ENCODE peak calls at places on chromosomes 2 and 18, in ten cellular contexts. One of them, this sample, is unnamed.

GRCh38 chr2:111072220-111072871 is 48.4 kb upstream of the BCL2L11 start:
- DNase-seq in IMR-90: peak
- DNase-seq in ACHN: peak
- DNase-seq in activated CD4-positive, CD25-positive, alpha-beta regulatory T cell: no peak
- DNase-seq in NCI-H774: peak
- DNase-seq in sciatic nerve: no peak
- DNase-seq in Kasumi-1: no peak
- DNase-seq in substantia nigra: no peak
- DNase-seq in CD8-positive, alpha-beta T cell: no peak
- DNase-seq in cardiac muscle cell: peak
- DNase-seq in this sample: no peak

GRCh38 chr2:204072443-204073324 is 136.1 kb downstream of the ICOS start:
- DNase-seq in IMR-90: no peak
- DNase-seq in ACHN: peak
- DNase-seq in activated CD4-positive, CD25-positive, alpha-beta regulatory T cell: peak
- DNase-seq in NCI-H774: no peak
- DNase-seq in sciatic nerve: no peak
- DNase-seq in Kasumi-1: no peak
- DNase-seq in substantia nigra: no peak
- DNase-seq in CD8-positive, alpha-beta T cell: peak
- DNase-seq in cardiac muscle cell: peak
- DNase-seq in this sample: no peak

GRCh38 chr2:8994386-8994785 is 9.1 kb downstream of the MBOAT2 start:
- DNase-seq in IMR-90: no peak
- DNase-seq in ACHN: no peak
- DNase-seq in activated CD4-positive, CD25-positive, alpha-beta regulatory T cell: no peak
- DNase-seq in NCI-H774: no peak
- DNase-seq in sciatic nerve: no peak
- DNase-seq in Kasumi-1: no peak
- DNase-seq in substantia nigra: no peak
- DNase-seq in CD8-positive, alpha-beta T cell: no peak
- DNase-seq in cardiac muscle cell: no peak
- DNase-seq in this sample: no peak

GRCh38 chr18:62771494-62771893 is 56.2 kb downstream of the PHLPP1 start:
- DNase-seq in IMR-90: no peak
- DNase-seq in ACHN: no peak
- DNase-seq in activated CD4-positive, CD25-positive, alpha-beta regulatory T cell: no peak
- DNase-seq in NCI-H774: no peak
- DNase-seq in sciatic nerve: no peak
- DNase-seq in Kasumi-1: no peak
- DNase-seq in substantia nigra: no peak
- DNase-seq in CD8-positive, alpha-beta T cell: no peak
- DNase-seq in cardiac muscle cell: no peak
- DNase-seq in this sample: no peak

GRCh38 chr18:22473366-22473765 is 55.7 kb upstream of the CTAGE1 start:
- DNase-seq in IMR-90: no peak
- DNase-seq in ACHN: no peak
- DNase-seq in activated CD4-positive, CD25-positive, alpha-beta regulatory T cell: no peak
- DNase-seq in NCI-H774: no peak
- DNase-seq in sciatic nerve: no peak
- DNase-seq in Kasumi-1: no peak
- DNase-seq in substantia nigra: no peak
- DNase-seq in CD8-positive, alpha-beta T cell: no peak
- DNase-seq in cardiac muscle cell: no peak
- DNase-seq in this sample: no peak

GRCh38 chr18:37612519-37612918 is 46.9 kb upstream of the CELF4 start:
- DNase-seq in IMR-90: no peak
- DNase-seq in ACHN: no peak
- DNase-seq in activated CD4-positive, CD25-positive, alpha-beta regulatory T cell: no peak
- DNase-seq in NCI-H774: no peak
- DNase-seq in sciatic nerve: no peak
- DNase-seq in Kasumi-1: no peak
- DNase-seq in substantia nigra: no peak
- DNase-seq in CD8-positive, alpha-beta T cell: no peak
- DNase-seq in cardiac muscle cell: peak
- DNase-seq in this sample: no peak

GRCh38 chr18:78771496-78772368 is 207.9 kb upstream of the SALL3 start:
- DNase-seq in IMR-90: no peak
- DNase-seq in ACHN: no peak
- DNase-seq in activated CD4-positive, CD25-positive, alpha-beta regulatory T cell: no peak
- DNase-seq in NCI-H774: no peak
- DNase-seq in sciatic nerve: no peak
- DNase-seq in Kasumi-1: no peak
- DNase-seq in substantia nigra: no peak
- DNase-seq in CD8-positive, alpha-beta T cell: no peak
- DNase-seq in cardiac muscle cell: no peak
- DNase-seq in this sample: no peak

GRCh38 chr2:70977605-70978205 is 725 bp upstream of the ANKRD53 start:
- DNase-seq in IMR-90: peak
- DNase-seq in ACHN: peak
- DNase-seq in activated CD4-positive, CD25-positive, alpha-beta regulatory T cell: no peak
- DNase-seq in NCI-H774: peak
- DNase-seq in sciatic nerve: no peak
- DNase-seq in Kasumi-1: no peak
- DNase-seq in substantia nigra: no peak
- DNase-seq in CD8-positive, alpha-beta T cell: no peak
- DNase-seq in cardiac muscle cell: peak
- DNase-seq in this sample: peak

GRCh38 chr2:84451579-84451978 is 7.5 kb downstream of the SUCLG1 start:
- DNase-seq in IMR-90: no peak
- DNase-seq in ACHN: no peak
- DNase-seq in activated CD4-positive, CD25-positive, alpha-beta regulatory T cell: no peak
- DNase-seq in NCI-H774: no peak
- DNase-seq in sciatic nerve: no peak
- DNase-seq in Kasumi-1: no peak
- DNase-seq in substantia nigra: no peak
- DNase-seq in CD8-positive, alpha-beta T cell: no peak
- DNase-seq in cardiac muscle cell: no peak
- DNase-seq in this sample: no peak

GRCh38 chr2:128312411-128312810 is 6.3 kb downstream of the HS6ST1 start:
- DNase-seq in IMR-90: no peak
- DNase-seq in ACHN: no peak
- DNase-seq in activated CD4-positive, CD25-positive, alpha-beta regulatory T cell: no peak
- DNase-seq in NCI-H774: no peak
- DNase-seq in sciatic nerve: no peak
- DNase-seq in Kasumi-1: no peak
- DNase-seq in substantia nigra: no peak
- DNase-seq in CD8-positive, alpha-beta T cell: no peak
- DNase-seq in cardiac muscle cell: no peak
- DNase-seq in this sample: no peak

GRCh38 chr2:221527759-221528444 is 44.2 kb downstream of the EPHA4 start:
- DNase-seq in IMR-90: peak
- DNase-seq in ACHN: no peak
- DNase-seq in activated CD4-positive, CD25-positive, alpha-beta regulatory T cell: peak
- DNase-seq in NCI-H774: no peak
- DNase-seq in sciatic nerve: no peak
- DNase-seq in Kasumi-1: no peak
- DNase-seq in substantia nigra: no peak
- DNase-seq in CD8-positive, alpha-beta T cell: no peak
- DNase-seq in cardiac muscle cell: peak
- DNase-seq in this sample: no peak

GRCh38 chr2:29931818-29932217 is 10.4 kb upstream of the ALK start:
- DNase-seq in IMR-90: no peak
- DNase-seq in ACHN: no peak
- DNase-seq in activated CD4-positive, CD25-positive, alpha-beta regulatory T cell: no peak
- DNase-seq in NCI-H774: no peak
- DNase-seq in sciatic nerve: no peak
- DNase-seq in Kasumi-1: no peak
- DNase-seq in substantia nigra: no peak
- DNase-seq in CD8-positive, alpha-beta T cell: no peak
- DNase-seq in cardiac muscle cell: no peak
- DNase-seq in this sample: no peak

GRCh38 chr2:58796239-58796638 is 555.1 kb upstream of the FANCL start:
- DNase-seq in IMR-90: no peak
- DNase-seq in ACHN: no peak
- DNase-seq in activated CD4-positive, CD25-positive, alpha-beta regulatory T cell: no peak
- DNase-seq in NCI-H774: no peak
- DNase-seq in sciatic nerve: no peak
- DNase-seq in Kasumi-1: no peak
- DNase-seq in substantia nigra: no peak
- DNase-seq in CD8-positive, alpha-beta T cell: no peak
- DNase-seq in cardiac muscle cell: no peak
- DNase-seq in this sample: no peak

GRCh38 chr2:30930716-30931115 is 123.5 kb upstream of the CAPN13 start:
- DNase-seq in IMR-90: no peak
- DNase-seq in ACHN: no peak
- DNase-seq in activated CD4-positive, CD25-positive, alpha-beta regulatory T cell: no peak
- DNase-seq in NCI-H774: no peak
- DNase-seq in sciatic nerve: no peak
- DNase-seq in Kasumi-1: no peak
- DNase-seq in substantia nigra: no peak
- DNase-seq in CD8-positive, alpha-beta T cell: no peak
- DNase-seq in cardiac muscle cell: no peak
- DNase-seq in this sample: no peak

GRCh38 chr18:73043231-73044000 is 175.6 kb upstream of the NETO1 start:
- DNase-seq in IMR-90: no peak
- DNase-seq in ACHN: no peak
- DNase-seq in activated CD4-positive, CD25-positive, alpha-beta regulatory T cell: no peak
- DNase-seq in NCI-H774: peak
- DNase-seq in sciatic nerve: no peak
- DNase-seq in Kasumi-1: no peak
- DNase-seq in substantia nigra: no peak
- DNase-seq in CD8-positive, alpha-beta T cell: no peak
- DNase-seq in cardiac muscle cell: no peak
- DNase-seq in this sample: no peak

GRCh38 chr2:18516112-18516511 is 44.3 kb downstream of the RDH14 start:
- DNase-seq in IMR-90: peak
- DNase-seq in ACHN: no peak
- DNase-seq in activated CD4-positive, CD25-positive, alpha-beta regulatory T cell: no peak
- DNase-seq in NCI-H774: no peak
- DNase-seq in sciatic nerve: no peak
- DNase-seq in Kasumi-1: no peak
- DNase-seq in substantia nigra: no peak
- DNase-seq in CD8-positive, alpha-beta T cell: no peak
- DNase-seq in cardiac muscle cell: peak
- DNase-seq in this sample: no peak

GRCh38 chr2:146004470-146004869 is 1484.6 kb upstream of the ZEB2 start:
- DNase-seq in IMR-90: peak
- DNase-seq in ACHN: no peak
- DNase-seq in activated CD4-positive, CD25-positive, alpha-beta regulatory T cell: no peak
- DNase-seq in NCI-H774: no peak
- DNase-seq in sciatic nerve: no peak
- DNase-seq in Kasumi-1: no peak
- DNase-seq in substantia nigra: no peak
- DNase-seq in CD8-positive, alpha-beta T cell: no peak
- DNase-seq in cardiac muscle cell: peak
- DNase-seq in this sample: no peak

GRCh38 chr2:121330921-121331320 is 45.9 kb upstream of the TFCP2L1 start:
- DNase-seq in IMR-90: no peak
- DNase-seq in ACHN: no peak
- DNase-seq in activated CD4-positive, CD25-positive, alpha-beta regulatory T cell: no peak
- DNase-seq in NCI-H774: no peak
- DNase-seq in sciatic nerve: no peak
- DNase-seq in Kasumi-1: no peak
- DNase-seq in substantia nigra: no peak
- DNase-seq in CD8-positive, alpha-beta T cell: no peak
- DNase-seq in cardiac muscle cell: no peak
- DNase-seq in this sample: no peak

GRCh38 chr2:120444691-120445240 is 98.8 kb downstream of the INHBB start:
- DNase-seq in IMR-90: no peak
- DNase-seq in ACHN: no peak
- DNase-seq in activated CD4-positive, CD25-positive, alpha-beta regulatory T cell: no peak
- DNase-seq in NCI-H774: no peak
- DNase-seq in sciatic nerve: no peak
- DNase-seq in Kasumi-1: no peak
- DNase-seq in substantia nigra: no peak
- DNase-seq in CD8-positive, alpha-beta T cell: no peak
- DNase-seq in cardiac muscle cell: no peak
- DNase-seq in this sample: no peak

GRCh38 chr2:129802290-129802689 is 177.2 kb upstream of the RAB6C start:
- DNase-seq in IMR-90: no peak
- DNase-seq in ACHN: no peak
- DNase-seq in activated CD4-positive, CD25-positive, alpha-beta regulatory T cell: no peak
- DNase-seq in NCI-H774: no peak
- DNase-seq in sciatic nerve: no peak
- DNase-seq in Kasumi-1: no peak
- DNase-seq in substantia nigra: no peak
- DNase-seq in CD8-positive, alpha-beta T cell: no peak
- DNase-seq in cardiac muscle cell: no peak
- DNase-seq in this sample: no peak

GRCh38 chr18:67652296-67652695 is 135.8 kb upstream of the DSEL start:
- DNase-seq in IMR-90: no peak
- DNase-seq in ACHN: no peak
- DNase-seq in activated CD4-positive, CD25-positive, alpha-beta regulatory T cell: no peak
- DNase-seq in NCI-H774: no peak
- DNase-seq in sciatic nerve: no peak
- DNase-seq in Kasumi-1: no peak
- DNase-seq in substantia nigra: no peak
- DNase-seq in CD8-positive, alpha-beta T cell: no peak
- DNase-seq in cardiac muscle cell: no peak
- DNase-seq in this sample: no peak

GRCh38 chr2:81894451-81894990 is 1590.0 kb upstream of the LRRTM1 start:
- DNase-seq in IMR-90: peak
- DNase-seq in ACHN: peak
- DNase-seq in activated CD4-positive, CD25-positive, alpha-beta regulatory T cell: no peak
- DNase-seq in NCI-H774: no peak
- DNase-seq in sciatic nerve: no peak
- DNase-seq in Kasumi-1: peak
- DNase-seq in substantia nigra: no peak
- DNase-seq in CD8-positive, alpha-beta T cell: no peak
- DNase-seq in cardiac muscle cell: peak
- DNase-seq in this sample: no peak

GRCh38 chr2:44705356-44705755 is 236.1 kb upstream of the SIX3 start:
- DNase-seq in IMR-90: no peak
- DNase-seq in ACHN: no peak
- DNase-seq in activated CD4-positive, CD25-positive, alpha-beta regulatory T cell: no peak
- DNase-seq in NCI-H774: peak
- DNase-seq in sciatic nerve: no peak
- DNase-seq in Kasumi-1: no peak
- DNase-seq in substantia nigra: no peak
- DNase-seq in CD8-positive, alpha-beta T cell: no peak
- DNase-seq in cardiac muscle cell: no peak
- DNase-seq in this sample: no peak

GRCh38 chr2:1060372-1060771 is 109.7 kb downstream of the SNTG2 start:
- DNase-seq in IMR-90: no peak
- DNase-seq in ACHN: no peak
- DNase-seq in activated CD4-positive, CD25-positive, alpha-beta regulatory T cell: no peak
- DNase-seq in NCI-H774: no peak
- DNase-seq in sciatic nerve: no peak
- DNase-seq in Kasumi-1: no peak
- DNase-seq in substantia nigra: no peak
- DNase-seq in CD8-positive, alpha-beta T cell: no peak
- DNase-seq in cardiac muscle cell: no peak
- DNase-seq in this sample: no peak

GRCh38 chr2:121955313-121956211 is 200.1 kb downstream of the TSN start:
- DNase-seq in IMR-90: no peak
- DNase-seq in ACHN: no peak
- DNase-seq in activated CD4-positive, CD25-positive, alpha-beta regulatory T cell: no peak
- DNase-seq in NCI-H774: peak
- DNase-seq in sciatic nerve: no peak
- DNase-seq in Kasumi-1: no peak
- DNase-seq in substantia nigra: no peak
- DNase-seq in CD8-positive, alpha-beta T cell: no peak
- DNase-seq in cardiac muscle cell: no peak
- DNase-seq in this sample: no peak

GRCh38 chr2:70935468-70936164 is at the start of gene ATP6V1B1:
- DNase-seq in IMR-90: no peak
- DNase-seq in ACHN: no peak
- DNase-seq in activated CD4-positive, CD25-positive, alpha-beta regulatory T cell: no peak
- DNase-seq in NCI-H774: peak
- DNase-seq in sciatic nerve: peak
- DNase-seq in Kasumi-1: no peak
- DNase-seq in substantia nigra: no peak
- DNase-seq in CD8-positive, alpha-beta T cell: no peak
- DNase-seq in cardiac muscle cell: no peak
- DNase-seq in this sample: no peak

GRCh38 chr2:149089068-149089467 is 50.6 kb downstream of the LYPD6B start:
- DNase-seq in IMR-90: no peak
- DNase-seq in ACHN: no peak
- DNase-seq in activated CD4-positive, CD25-positive, alpha-beta regulatory T cell: no peak
- DNase-seq in NCI-H774: no peak
- DNase-seq in sciatic nerve: no peak
- DNase-seq in Kasumi-1: no peak
- DNase-seq in substantia nigra: no peak
- DNase-seq in CD8-positive, alpha-beta T cell: no peak
- DNase-seq in cardiac muscle cell: no peak
- DNase-seq in this sample: no peak

GRCh38 chr18:63888473-63889190 is 1.1 kb downstream of the SERPINB2 start:
- DNase-seq in IMR-90: no peak
- DNase-seq in ACHN: no peak
- DNase-seq in activated CD4-positive, CD25-positive, alpha-beta regulatory T cell: no peak
- DNase-seq in NCI-H774: no peak
- DNase-seq in sciatic nerve: no peak
- DNase-seq in Kasumi-1: no peak
- DNase-seq in substantia nigra: no peak
- DNase-seq in CD8-positive, alpha-beta T cell: no peak
- DNase-seq in cardiac muscle cell: peak
- DNase-seq in this sample: no peak

This sample was measured in omental fat pad.